ENCODE peak calls at places on chromosomes 13 and 19, in eight cellular contexts. M is cardiac muscle cell; K is adipocyte; E is GM23248; F is K562; Z is PC-3; N is CD8-positive, alpha-beta T cell; L is prostate gland. A is an unnamed sample. For H3K36me3, the result is how much of the 10 kb centered on the place peaks cover.

GRCh38 chr19:55640043-55640576 is 692 bp upstream of the ZNF580 start:
- DNase-seq in M (peak), K (peak), E (peak), F (peak), Z (no peak), N (peak), L (peak), A (peak)

GRCh38 chr19:40862785-40863184 is 12.5 kb upstream of the CYP2A6 start:
- DNase-seq in M (peak), K (peak), E (peak), F (peak), Z (peak), N (no peak), L (no peak), A (no peak)

GRCh38 chr13:97353927-97354326 is 80.0 kb upstream of the RAP2A start:
- DNase-seq in M (no peak), K (no peak), E (peak), F (no peak), Z (no peak), N (no peak), L (no peak), A (no peak)

GRCh38 chr13:113669871-113670341 is 2.9 kb downstream of the GRK1 start:
- DNase-seq in M (no peak), K (no peak), E (no peak), F (no peak), Z (no peak), N (no peak), L (no peak), A (no peak)

GRCh38 chr19:2774953-2775555 is 8.0 kb downstream of the SGTA start:
- DNase-seq in M (no peak), K (no peak), E (no peak), F (no peak), Z (no peak), N (no peak), L (no peak), A (no peak)

GRCh38 chr19:37691881-37692504 is 27.6 kb downstream of the ZNF607 start:
- DNase-seq in M (peak), K (peak), E (peak), F (peak), Z (no peak), N (peak), L (peak), A (peak)

GRCh38 chr19:51020988-51021651 is 1.6 kb upstream of the KLK10 start:
- DNase-seq in M (peak), K (peak), E (peak), F (peak), Z (peak), N (no peak), L (peak), A (no peak)

GRCh38 chr13:94233401-94233800 is 246.1 kb downstream of the DCT start:
- DNase-seq in M (peak), K (peak), E (peak), F (no peak), Z (peak), N (no peak), L (no peak), A (no peak)

GRCh38 chr19:55340144-55340783 is 588 bp downstream of the KMT5C start:
- DNase-seq in M (no peak), K (no peak), E (no peak), F (peak), Z (no peak), N (no peak), L (no peak), A (peak)

GRCh38 chr13:90868321-90868920 is 479.1 kb upstream of the MIR17HG start:
- DNase-seq in M (peak), K (peak), E (peak), F (peak), Z (peak), N (no peak), L (no peak), A (no peak)

GRCh38 chr19:33194884-33195710 is 967 bp downstream of the LRP3 start:
- DNase-seq in M (peak), K (peak), E (peak), F (no peak), Z (peak), N (no peak), L (no peak), A (no peak)

GRCh38 chr19:47490847-47491246 is 6.8 kb upstream of the KPTN start:
- DNase-seq in M (no peak), K (no peak), E (no peak), F (no peak), Z (no peak), N (no peak), L (no peak), A (no peak)

GRCh38 chr19:13015361-13016231 is 20.3 kb downstream of the NFIX start:
- DNase-seq in M (peak), K (no peak), E (peak), F (no peak), Z (peak), N (no peak), L (no peak), A (no peak)

GRCh38 chr13:28495586-28496564 is 947 bp upstream of the FLT1 start:
- DNase-seq in M (no peak), K (peak), E (peak), F (no peak), Z (no peak), N (no peak), L (no peak), A (no peak)

GRCh38 chr13:36370108-36370429 is 23.9 kb upstream of the SPART start:
- DNase-seq in M (no peak), K (no peak), E (no peak), F (no peak), Z (no peak), N (no peak), L (no peak), A (no peak)

GRCh38 chr13:46296920-46297319 is 85.2 kb downstream of the LRRC63 start:
- DNase-seq in M (peak), K (peak), E (peak), F (no peak), Z (peak), N (no peak), L (no peak), A (no peak)

GRCh38 chr13:41029629-41030028 is 10.5 kb upstream of the ELF1 start:
- DNase-seq in M (no peak), K (no peak), E (no peak), F (no peak), Z (peak), N (no peak), L (no peak), A (no peak)

GRCh38 chr19:58559275-58560006 is 1.0 kb upstream of the UBE2M start:
- DNase-seq in M (peak), K (peak), E (peak), F (peak), Z (peak), N (peak), L (peak), A (no peak)

DNA sequence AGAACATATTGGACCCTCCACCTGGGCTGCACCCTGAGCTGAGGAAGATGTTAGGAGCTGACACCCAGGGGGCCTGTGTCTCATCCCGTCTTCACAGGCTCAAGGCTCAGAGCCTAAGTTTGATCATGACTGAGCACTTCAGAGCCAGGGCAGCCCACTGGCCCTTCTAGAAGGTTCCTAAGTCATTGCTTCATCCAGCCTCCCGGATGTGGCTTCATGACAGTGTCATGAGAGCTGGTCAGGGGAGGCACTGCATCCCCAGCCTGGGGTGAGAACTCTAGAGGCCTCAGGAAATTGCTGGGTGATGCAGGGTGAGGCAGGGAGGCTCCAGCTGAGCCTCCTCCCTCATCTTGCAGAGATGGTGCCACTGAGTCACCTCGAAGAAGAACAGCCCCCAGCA is 24.9 kb upstream of the PIK3R2 start:
- DNase-seq in M (no peak), K (no peak), E (peak), F (no peak), Z (peak), N (no peak), L (no peak), A (no peak)
- H3K36me3 ChIP-seq in M (under half), K (under half), E (under half), F (half or more), Z (under half), N (half or more), L (under half), A (under half)

DNA sequence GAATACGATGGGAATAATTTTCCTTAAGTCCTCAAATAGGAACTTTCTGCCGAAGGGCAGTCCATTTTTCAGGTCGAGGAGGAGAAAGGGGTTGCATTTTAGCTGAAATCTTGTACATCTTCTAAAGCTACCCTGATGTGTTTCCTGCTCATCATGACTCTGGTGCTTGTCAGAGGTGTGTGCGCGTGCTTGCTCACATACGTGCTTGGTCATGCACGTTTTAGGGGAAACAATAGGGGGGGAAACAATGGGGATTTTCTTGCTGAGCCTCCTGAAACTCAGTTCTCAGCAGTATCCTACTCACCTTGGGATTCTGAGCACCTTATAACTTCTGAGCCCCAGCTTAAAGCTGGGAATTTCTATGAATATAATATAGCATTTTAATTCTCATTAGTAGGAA is 44.7 kb downstream of the TM9SF2 start:
- DNase-seq in M (no peak), K (no peak), E (no peak), F (no peak), Z (no peak), N (no peak), L (no peak), A (no peak)
- H3K36me3 ChIP-seq in M (half or more), K (half or more), E (half or more), F (half or more), Z (under half), N (under half), L (under half), A (under half)

GRCh38 chr13:44232729-44233128 is 140.9 kb upstream of the SERP2 start:
- DNase-seq in M (no peak), K (no peak), E (no peak), F (no peak), Z (no peak), N (no peak), L (no peak), A (no peak)
- H3K36me3 ChIP-seq in M (under half), K (under half), E (under half), F (under half), Z (under half), N (under half), L (under half), A (under half)

GRCh38 chr19:39473443-39473960 is 7.1 kb upstream of the TIMM50 start:
- DNase-seq in M (no peak), K (no peak), E (no peak), F (no peak), Z (no peak), N (no peak), L (no peak), A (no peak)
- H3K36me3 ChIP-seq in M (half or more), K (half or more), E (under half), F (half or more), Z (under half), N (half or more), L (under half), A (under half)

GRCh38 chr19:49613374-49613773 is 22.4 kb downstream of the PRR12 start:
- DNase-seq in M (no peak), K (no peak), E (peak), F (no peak), Z (peak), N (no peak), L (peak), A (no peak)
- H3K36me3 ChIP-seq in M (under half), K (under half), E (under half), F (half or more), Z (under half), N (under half), L (under half), A (under half)

DNA sequence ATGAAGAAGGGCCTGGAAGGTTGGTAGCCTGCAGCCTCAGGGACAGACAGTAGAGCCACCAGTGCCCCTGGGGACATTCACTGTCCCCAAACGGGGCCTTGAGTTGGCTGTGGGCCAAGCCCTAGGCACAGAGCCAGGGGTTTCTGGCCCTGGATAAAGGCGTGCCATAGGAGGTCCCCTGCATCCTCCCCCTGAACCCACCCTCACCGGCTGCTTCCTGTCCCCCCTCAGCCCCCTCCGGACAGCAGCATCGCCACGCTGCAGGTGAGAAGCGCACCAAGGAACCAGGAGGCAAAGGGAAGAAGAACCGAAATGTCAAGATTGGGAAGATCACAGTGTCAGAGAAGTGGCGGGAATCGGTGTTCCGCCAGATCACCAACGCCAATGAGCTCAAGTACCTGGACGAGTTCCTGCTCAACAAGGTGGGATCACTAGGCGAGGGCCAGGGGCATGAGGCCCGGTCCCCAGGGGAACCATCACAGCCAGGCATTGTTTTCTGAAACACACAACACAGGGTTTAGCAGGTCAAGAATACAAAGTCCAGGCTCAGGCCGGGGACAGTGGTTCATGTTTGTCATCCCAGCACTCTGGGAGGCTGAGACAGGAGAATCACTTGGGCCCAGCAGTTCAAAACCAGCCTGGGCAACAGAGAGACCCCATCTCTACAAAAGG is 14.6 kb upstream of the USE1 start:
- DNase-seq in M (no peak), K (no peak), E (no peak), F (no peak), Z (no peak), N (no peak), L (no peak), A (no peak)
- H3K36me3 ChIP-seq in M (under half), K (half or more), E (under half), F (half or more), Z (under half), N (under half), L (under half), A (under half)

DNA sequence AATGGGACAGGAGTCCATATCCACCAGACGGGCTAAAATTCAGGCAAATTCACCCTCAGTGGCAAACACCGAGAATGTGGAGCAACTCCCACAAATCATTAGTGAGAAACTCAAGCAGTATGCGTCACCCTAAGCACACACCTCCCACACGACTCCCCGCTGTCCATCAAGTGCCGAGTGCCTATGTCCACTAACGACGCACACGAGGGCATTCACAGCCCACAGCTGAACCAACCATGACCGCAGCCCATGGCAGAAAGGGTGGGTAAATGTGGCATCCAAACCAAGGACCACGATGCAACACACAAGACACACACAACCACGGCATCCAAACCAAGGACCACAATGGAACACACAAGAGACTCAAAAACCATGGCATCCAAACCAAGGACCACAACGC is 22.0 kb downstream of the MIER2 start:
- DNase-seq in M (no peak), K (no peak), E (no peak), F (no peak), Z (no peak), N (no peak), L (no peak), A (no peak)
- H3K36me3 ChIP-seq in M (under half), K (half or more), E (under half), F (half or more), Z (under half), N (under half), L (under half), A (half or more)

DNA sequence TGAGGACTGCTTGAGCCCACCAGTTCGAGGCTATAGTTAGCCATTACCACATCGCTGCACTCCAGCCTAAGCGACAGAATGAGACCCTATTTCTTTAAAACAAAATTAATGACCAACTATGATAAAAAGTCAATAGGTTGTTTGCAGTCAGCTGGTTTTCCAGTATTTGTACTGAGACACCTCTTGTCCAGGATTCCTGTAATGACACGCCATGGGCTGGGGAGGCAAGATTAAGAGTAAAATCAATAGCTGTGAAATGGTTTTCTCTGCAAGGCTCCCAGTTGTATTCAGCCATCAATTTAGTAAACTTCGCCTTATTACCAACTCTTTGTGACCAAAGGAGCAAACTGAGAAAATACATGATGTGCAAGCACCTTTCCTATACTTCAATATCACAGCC is 29.5 kb downstream of the STK24 start:
- DNase-seq in M (no peak), K (no peak), E (no peak), F (no peak), Z (no peak), N (no peak), L (no peak), A (no peak)
- H3K36me3 ChIP-seq in M (under half), K (under half), E (under half), F (under half), Z (under half), N (under half), L (under half), A (under half)

A was measured in naive thymus-derived CD4-positive, alpha-beta T cell.